ENCODE peak calls at places on chromosomes 6 and 20, in seven cellular contexts. Y, Q, K, L, C, J and R are unnamed samples.

GRCh38 chr20:17898548-17898994 is 70.0 kb downstream of the SNX5 start:
- DNase-seq in Y (peak), Q (peak), K (peak), L (peak), C (peak), J (peak), R (peak)

GRCh38 chr6:53433617-53434285 is 85.0 kb upstream of the ELOVL5 start:
- DNase-seq in Y (no peak), Q (no peak), K (no peak), L (no peak), C (no peak), J (no peak), R (no peak)

GRCh38 chr6:43578748-43579147 is 2.8 kb downstream of the POLH start:
- DNase-seq in Y (no peak), Q (no peak), K (no peak), L (peak), C (no peak), J (no peak), R (no peak)

GRCh38 chr6:107218142-107218541 is 102.8 kb upstream of the BEND3 start:
- DNase-seq in Y (no peak), Q (no peak), K (no peak), L (no peak), C (no peak), J (no peak), R (no peak)

GRCh38 chr6:46794068-46794467 is 879 bp downstream of the MEP1A start:
- DNase-seq in Y (no peak), Q (no peak), K (peak), L (no peak), C (no peak), J (peak), R (no peak)

GRCh38 chr20:32984196-32984595 is 20.0 kb downstream of the SUN5 start:
- DNase-seq in Y (no peak), Q (no peak), K (peak), L (no peak), C (no peak), J (no peak), R (no peak)

GRCh38 chr20:5658897-5659296 is 91.3 kb upstream of the SHLD1 start:
- DNase-seq in Y (peak), Q (peak), K (peak), L (peak), C (peak), J (peak), R (peak)

GRCh38 chr6:165551828-165552227 is 111.2 kb downstream of the PDE10A start:
- DNase-seq in Y (no peak), Q (no peak), K (no peak), L (no peak), C (no peak), J (no peak), R (no peak)

GRCh38 chr20:41951615-41952014 is 333.4 kb upstream of the CHD6 start:
- DNase-seq in Y (no peak), Q (no peak), K (no peak), L (no peak), C (no peak), J (no peak), R (no peak)

GRCh38 chr6:43428112-43428570 is 800 bp downstream of the ABCC10 start:
- DNase-seq in Y (no peak), Q (no peak), K (no peak), L (no peak), C (no peak), J (no peak), R (no peak)

GRCh38 chr6:69974193-69974592 is 107.8 kb downstream of the COL19A1 start:
- DNase-seq in Y (peak), Q (peak), K (peak), L (peak), C (no peak), J (peak), R (peak)

GRCh38 chr20:25047766-25048165 is 10.2 kb downstream of the ACSS1 start:
- DNase-seq in Y (no peak), Q (no peak), K (no peak), L (no peak), C (peak), J (no peak), R (no peak)

GRCh38 chr6:130505808-130506207 is 140.0 kb downstream of the TMEM200A start:
- DNase-seq in Y (no peak), Q (no peak), K (no peak), L (no peak), C (no peak), J (no peak), R (no peak)

GRCh38 chr6:21132856-21133610 is 460.5 kb upstream of the SOX4 start:
- DNase-seq in Y (peak), Q (no peak), K (no peak), L (no peak), C (no peak), J (peak), R (no peak)

GRCh38 chr6:127103482-127103881 is 15.0 kb upstream of the RSPO3 start:
- DNase-seq in Y (peak), Q (peak), K (no peak), L (peak), C (no peak), J (no peak), R (no peak)

GRCh38 chr20:61718361-61718760 is 347.3 kb downstream of the TAF4 start:
- DNase-seq in Y (no peak), Q (no peak), K (no peak), L (no peak), C (peak), J (no peak), R (no peak)

GRCh38 chr6:128400875-128401274 is 119.5 kb downstream of the PTPRK start:
- DNase-seq in Y (no peak), Q (no peak), K (no peak), L (peak), C (no peak), J (no peak), R (no peak)

GRCh38 chr6:25223421-25224052 is 55.6 kb upstream of the CARMIL1 start:
- DNase-seq in Y (peak), Q (peak), K (peak), L (peak), C (peak), J (peak), R (no peak)
- TF ChIP-seq CTCF in Y (peak), Q (peak), K (peak), L (peak), C (peak), J (peak), R (peak)

GRCh38 chr6:1329708-1330107 is 17.8 kb downstream of the FOXQ1 start:
- DNase-seq in Y (no peak), Q (no peak), K (no peak), L (no peak), C (no peak), J (no peak), R (peak)

GRCh38 chr6:1336246-1336843 is 24.4 kb downstream of the FOXQ1 start:
- DNase-seq in Y (no peak), Q (peak), K (peak), L (no peak), C (peak), J (no peak), R (peak)

GRCh38 chr6:1334725-1335124 is 22.8 kb downstream of the FOXQ1 start:
- DNase-seq in Y (no peak), Q (no peak), K (no peak), L (no peak), C (no peak), J (no peak), R (no peak)

GRCh38 chr6:1337791-1338190 is 25.9 kb downstream of the FOXQ1 start:
- DNase-seq in Y (peak), Q (no peak), K (no peak), L (no peak), C (no peak), J (no peak), R (no peak)

GRCh38 chr6:1335367-1336037 is 23.6 kb downstream of the FOXQ1 start:
- DNase-seq in Y (peak), Q (peak), K (peak), L (peak), C (peak), J (no peak), R (peak)
- H3K27ac ChIP-seq in Y (no peak), Q (peak), K (peak), L (peak), C (peak), J (no peak), R (peak)

GRCh38 chr6:30364591-30364990 is 19.6 kb downstream of the RPP21 start:
- DNase-seq in Y (no peak), Q (peak), K (no peak), L (no peak), C (no peak), J (no peak), R (no peak)
- TF ChIP-seq CTCF in Y (no peak), Q (no peak), K (no peak), L (no peak), C (no peak), J (no peak), R (peak)

GRCh38 chr6:168799067-168799466 is 358.1 kb downstream of the SMOC2 start:
- DNase-seq in Y (no peak), Q (no peak), K (no peak), L (no peak), C (no peak), J (no peak), R (no peak)

DNA sequence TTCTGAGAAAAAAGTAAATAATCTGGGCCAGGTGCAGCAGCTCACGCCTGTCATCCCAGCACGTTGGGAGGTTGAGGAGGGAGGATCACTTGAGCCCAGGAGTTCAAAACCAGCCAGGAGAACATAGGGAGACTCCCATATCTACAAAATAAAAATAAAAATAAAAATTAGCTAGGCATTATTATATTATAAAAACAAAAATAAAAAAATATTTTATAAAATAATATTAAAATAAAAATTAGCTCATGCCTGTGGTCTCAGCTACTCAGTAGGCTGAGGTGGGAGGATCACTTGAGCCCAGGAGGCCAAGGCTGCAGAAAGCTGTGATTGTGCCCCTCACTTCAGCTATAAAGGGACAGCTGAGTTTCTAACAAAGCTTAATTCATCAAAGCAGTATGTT is 362.9 kb downstream of the SMOC2 start:
- DNase-seq in Y (no peak), Q (no peak), K (no peak), L (no peak), C (no peak), J (no peak), R (no peak)
- H3K27ac ChIP-seq in Y (no peak), Q (no peak), K (no peak), L (no peak), C (no peak), J (no peak), R (no peak)

GRCh38 chr6:4849214-4849613 is 73.0 kb downstream of the CDYL start:
- DNase-seq in Y (no peak), Q (no peak), K (no peak), L (peak), C (no peak), J (no peak), R (no peak)

GRCh38 chr6:4851035-4851434 is 74.8 kb downstream of the CDYL start:
- DNase-seq in Y (no peak), Q (no peak), K (no peak), L (no peak), C (no peak), J (no peak), R (no peak)

GRCh38 chr6:4849628-4850027 is 73.4 kb downstream of the CDYL start:
- DNase-seq in Y (no peak), Q (no peak), K (no peak), L (no peak), C (no peak), J (no peak), R (no peak)

GRCh38 chr6:4846387-4846786 is 70.2 kb downstream of the CDYL start:
- DNase-seq in Y (no peak), Q (no peak), K (no peak), L (no peak), C (no peak), J (no peak), R (no peak)

GRCh38 chr6:4848382-4849068 is 72.3 kb downstream of the CDYL start:
- DNase-seq in Y (peak), Q (peak), K (peak), L (no peak), C (no peak), J (no peak), R (no peak)
- TF ChIP-seq CTCF in Y (peak), Q (peak), K (peak), L (peak), C (peak), J (peak), R (peak)

GRCh38 chr20:59222239-59222981 is 58.8 kb downstream of the ZNF831 start:
- DNase-seq in Y (peak), Q (peak), K (peak), L (peak), C (peak), J (peak), R (peak)

GRCh38 chr20:59221049-59221748 is 57.6 kb downstream of the ZNF831 start:
- DNase-seq in Y (no peak), Q (peak), K (no peak), L (no peak), C (no peak), J (no peak), R (no peak)

GRCh38 chr20:59223750-59224149 is 60.1 kb downstream of the ZNF831 start:
- DNase-seq in Y (no peak), Q (no peak), K (no peak), L (no peak), C (no peak), J (no peak), R (no peak)

GRCh38 chr20:59221881-59222238 is 58.2 kb downstream of the ZNF831 start:
- DNase-seq in Y (no peak), Q (no peak), K (no peak), L (no peak), C (no peak), J (no peak), R (no peak)

DNA sequence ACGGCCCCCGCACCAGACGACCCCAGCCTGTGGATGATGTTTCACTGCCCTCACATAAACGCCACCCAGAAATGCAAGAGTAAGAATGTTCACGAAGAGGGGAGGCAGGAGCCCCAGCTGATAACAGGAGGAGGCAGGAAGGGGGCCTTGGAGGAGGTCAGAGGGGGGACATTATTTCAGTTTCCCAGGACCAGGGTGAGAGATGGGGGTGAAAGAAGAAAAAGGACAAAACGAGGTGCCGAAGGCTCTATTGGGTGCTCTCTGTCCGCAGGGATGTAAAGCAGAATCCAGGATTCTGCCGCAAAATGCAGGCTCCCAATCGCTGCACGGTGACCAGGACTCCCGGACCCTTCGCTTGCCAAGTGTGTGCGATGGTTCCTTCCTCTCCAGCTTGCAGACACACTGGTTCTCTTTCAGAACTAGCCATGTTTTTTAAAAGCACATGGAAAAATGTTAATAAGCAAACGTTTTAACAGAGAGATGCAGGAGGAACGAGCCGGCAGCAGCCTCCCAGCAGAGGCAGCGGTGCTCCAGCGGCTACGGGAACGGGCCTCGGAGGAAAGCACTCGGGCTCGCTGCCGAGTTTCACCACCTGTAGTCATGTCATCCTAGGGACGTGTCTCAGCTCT is 59.5 kb downstream of the ZNF831 start:
- DNase-seq in Y (peak), Q (peak), K (peak), L (no peak), C (no peak), J (no peak), R (no peak)
- H3K27ac ChIP-seq in Y (no peak), Q (peak), K (no peak), L (no peak), C (no peak), J (no peak), R (no peak)